ENCODE peak calls at places on chromosome 13, in nine cellular contexts. One of them, this sample, is unnamed.

GRCh38 chr13:114115796-114116195 is 16.6 kb downstream of the RASA3 start:
- DNase-seq in CD4-positive, alpha-beta T cell: no peak
- DNase-seq in psoas muscle: no peak
- DNase-seq in lung: no peak
- DNase-seq in breast epithelium: no peak
- DNase-seq in ascending aorta: peak; percentile 56
- DNase-seq in esophagus squamous epithelium: no peak
- DNase-seq in neural progenitor cell: no peak
- DNase-seq in uterus: peak; percentile 13
- DNase-seq in this sample: peak; percentile 4

GRCh38 chr13:37791699-37792098 is 77.9 kb downstream of the TRPC4 start:
- DNase-seq in psoas muscle: no peak
- DNase-seq in breast epithelium: no peak
- DNase-seq in CD4-positive, alpha-beta T cell: no peak
- DNase-seq in ascending aorta: no peak
- DNase-seq in neural progenitor cell: no peak
- DNase-seq in lung: no peak
- DNase-seq in uterus: no peak
- DNase-seq in esophagus squamous epithelium: no peak
- DNase-seq in this sample: no peak

GRCh38 chr13:58855283-58855682 is 1223.7 kb downstream of the PCDH17 start:
- DNase-seq in lung: no peak
- DNase-seq in uterus: no peak
- DNase-seq in psoas muscle: no peak
- DNase-seq in esophagus squamous epithelium: no peak
- DNase-seq in CD4-positive, alpha-beta T cell: no peak
- DNase-seq in neural progenitor cell: no peak
- DNase-seq in breast epithelium: no peak
- DNase-seq in ascending aorta: no peak
- DNase-seq in this sample: no peak

GRCh38 chr13:30306762-30307193 is 573 bp downstream of the KATNAL1 start:
- DNase-seq in neural progenitor cell: peak; percentile 98
- DNase-seq in lung: peak; percentile 94
- DNase-seq in ascending aorta: peak; percentile 94
- DNase-seq in CD4-positive, alpha-beta T cell: peak; percentile 81
- DNase-seq in uterus: peak; percentile 95
- DNase-seq in breast epithelium: peak; percentile 85
- DNase-seq in esophagus squamous epithelium: peak; percentile 39
- DNase-seq in psoas muscle: peak; percentile 93
- DNase-seq in this sample: peak; percentile 97

GRCh38 chr13:40640845-40641458 is 25.5 kb downstream of the FOXO1 start:
- DNase-seq in CD4-positive, alpha-beta T cell: no peak
- DNase-seq in uterus: no peak
- DNase-seq in esophagus squamous epithelium: no peak
- DNase-seq in neural progenitor cell: no peak
- DNase-seq in ascending aorta: no peak
- DNase-seq in lung: no peak
- DNase-seq in breast epithelium: no peak
- DNase-seq in psoas muscle: no peak
- DNase-seq in this sample: no peak

GRCh38 chr13:30138511-30138910 is 168.8 kb downstream of the KATNAL1 start:
- DNase-seq in breast epithelium: no peak
- DNase-seq in CD4-positive, alpha-beta T cell: no peak
- DNase-seq in neural progenitor cell: no peak
- DNase-seq in uterus: no peak
- DNase-seq in psoas muscle: no peak
- DNase-seq in ascending aorta: no peak
- DNase-seq in esophagus squamous epithelium: no peak
- DNase-seq in lung: no peak
- DNase-seq in this sample: peak; percentile 14

GRCh38 chr13:57627663-57628062 is 3.9 kb upstream of the PCDH17 start:
- DNase-seq in esophagus squamous epithelium: no peak
- DNase-seq in uterus: no peak
- DNase-seq in psoas muscle: no peak
- DNase-seq in lung: no peak
- DNase-seq in neural progenitor cell: peak; percentile 26
- DNase-seq in breast epithelium: no peak
- DNase-seq in ascending aorta: no peak
- DNase-seq in CD4-positive, alpha-beta T cell: no peak
- DNase-seq in this sample: peak; percentile 53

GRCh38 chr13:107124730-107125129 is 556.8 kb upstream of the ARGLU1 start:
- DNase-seq in psoas muscle: no peak
- DNase-seq in esophagus squamous epithelium: no peak
- DNase-seq in neural progenitor cell: no peak
- DNase-seq in lung: no peak
- DNase-seq in breast epithelium: no peak
- DNase-seq in CD4-positive, alpha-beta T cell: no peak
- DNase-seq in ascending aorta: no peak
- DNase-seq in uterus: no peak
- DNase-seq in this sample: no peak

GRCh38 chr13:25170554-25171107 is 1.5 kb downstream of the AMER2 start:
- DNase-seq in uterus: no peak
- DNase-seq in esophagus squamous epithelium: no peak
- DNase-seq in neural progenitor cell: peak; percentile 67
- DNase-seq in ascending aorta: no peak
- DNase-seq in psoas muscle: no peak
- DNase-seq in lung: no peak
- DNase-seq in CD4-positive, alpha-beta T cell: no peak
- DNase-seq in breast epithelium: no peak
- DNase-seq in this sample: no peak

GRCh38 chr13:19329365-19329764 is 147.7 kb upstream of the TUBA3C start:
- DNase-seq in lung: no peak
- DNase-seq in breast epithelium: no peak
- DNase-seq in uterus: no peak
- DNase-seq in psoas muscle: no peak
- DNase-seq in ascending aorta: no peak
- DNase-seq in neural progenitor cell: no peak
- DNase-seq in CD4-positive, alpha-beta T cell: no peak
- DNase-seq in esophagus squamous epithelium: no peak
- DNase-seq in this sample: no peak
- H3K9me3 ChIP-seq in lung: peaks cover 4% of the 10 kb centered on the region
- H3K9me3 ChIP-seq in breast epithelium: peaks cover under 1% of the 10 kb centered on the region
- H3K9me3 ChIP-seq in uterus: no peaks in the 10 kb centered on the region
- H3K9me3 ChIP-seq in psoas muscle: no peaks in the 10 kb centered on the region
- H3K9me3 ChIP-seq in ascending aorta: no peaks in the 10 kb centered on the region
- H3K9me3 ChIP-seq in neural progenitor cell: peaks cover 46% of the 10 kb centered on the region
- H3K9me3 ChIP-seq in CD4-positive, alpha-beta T cell: peaks cover 6% of the 10 kb centered on the region
- H3K9me3 ChIP-seq in esophagus squamous epithelium: no peaks in the 10 kb centered on the region
- H3K9me3 ChIP-seq in this sample: no peaks in the 10 kb centered on the region

GRCh38 chr13:112424098-112424497 is 47.9 kb downstream of the SPACA7 start:
- DNase-seq in psoas muscle: no peak
- DNase-seq in ascending aorta: no peak
- DNase-seq in uterus: no peak
- DNase-seq in CD4-positive, alpha-beta T cell: no peak
- DNase-seq in lung: no peak
- DNase-seq in esophagus squamous epithelium: no peak
- DNase-seq in neural progenitor cell: no peak
- DNase-seq in breast epithelium: no peak
- DNase-seq in this sample: no peak
- H3K9me3 ChIP-seq in psoas muscle: peaks cover 29% of the 10 kb centered on the region
- H3K9me3 ChIP-seq in ascending aorta: peaks cover 11% of the 10 kb centered on the region
- H3K9me3 ChIP-seq in uterus: no peaks in the 10 kb centered on the region
- H3K9me3 ChIP-seq in CD4-positive, alpha-beta T cell: peaks cover 17% of the 10 kb centered on the region
- H3K9me3 ChIP-seq in lung: peaks cover 20% of the 10 kb centered on the region
- H3K9me3 ChIP-seq in esophagus squamous epithelium: peaks cover 7% of the 10 kb centered on the region
- H3K9me3 ChIP-seq in neural progenitor cell: peaks cover 38% of the 10 kb centered on the region
- H3K9me3 ChIP-seq in breast epithelium: peaks cover 7% of the 10 kb centered on the region
- H3K9me3 ChIP-seq in this sample: no peaks in the 10 kb centered on the region

GRCh38 chr13:83722443-83722842 is 159.8 kb downstream of the SLITRK1 start:
- DNase-seq in breast epithelium: no peak
- DNase-seq in psoas muscle: no peak
- DNase-seq in uterus: no peak
- DNase-seq in lung: no peak
- DNase-seq in esophagus squamous epithelium: no peak
- DNase-seq in neural progenitor cell: no peak
- DNase-seq in ascending aorta: no peak
- DNase-seq in CD4-positive, alpha-beta T cell: no peak
- DNase-seq in this sample: no peak
- H3K9me3 ChIP-seq in breast epithelium: no peaks in the 10 kb centered on the region
- H3K9me3 ChIP-seq in psoas muscle: peaks cover 2% of the 10 kb centered on the region
- H3K9me3 ChIP-seq in uterus: no peaks in the 10 kb centered on the region
- H3K9me3 ChIP-seq in lung: no peaks in the 10 kb centered on the region
- H3K9me3 ChIP-seq in esophagus squamous epithelium: no peaks in the 10 kb centered on the region
- H3K9me3 ChIP-seq in neural progenitor cell: no peaks in the 10 kb centered on the region
- H3K9me3 ChIP-seq in ascending aorta: no peaks in the 10 kb centered on the region
- H3K9me3 ChIP-seq in CD4-positive, alpha-beta T cell: no peaks in the 10 kb centered on the region
- H3K9me3 ChIP-seq in this sample: no peaks in the 10 kb centered on the region

GRCh38 chr13:60019119-60019993 is 144.4 kb downstream of the DIAPH3 start:
- DNase-seq in lung: no peak
- DNase-seq in neural progenitor cell: no peak
- DNase-seq in uterus: no peak
- DNase-seq in psoas muscle: no peak
- DNase-seq in ascending aorta: no peak
- DNase-seq in CD4-positive, alpha-beta T cell: no peak
- DNase-seq in esophagus squamous epithelium: no peak
- DNase-seq in breast epithelium: no peak
- DNase-seq in this sample: no peak
- H3K9me3 ChIP-seq in lung: no peaks in the 10 kb centered on the region
- H3K9me3 ChIP-seq in neural progenitor cell: no peaks in the 10 kb centered on the region
- H3K9me3 ChIP-seq in uterus: no peaks in the 10 kb centered on the region
- H3K9me3 ChIP-seq in psoas muscle: no peaks in the 10 kb centered on the region
- H3K9me3 ChIP-seq in ascending aorta: no peaks in the 10 kb centered on the region
- H3K9me3 ChIP-seq in CD4-positive, alpha-beta T cell: no peaks in the 10 kb centered on the region
- H3K9me3 ChIP-seq in esophagus squamous epithelium: peaks cover 4% of the 10 kb centered on the region
- H3K9me3 ChIP-seq in breast epithelium: no peaks in the 10 kb centered on the region
- H3K9me3 ChIP-seq in this sample: no peaks in the 10 kb centered on the region

GRCh38 chr13:18961383-18962117 is 220.1 kb downstream of the TUBA3C start:
- DNase-seq in esophagus squamous epithelium: no peak
- DNase-seq in psoas muscle: no peak
- DNase-seq in ascending aorta: no peak
- DNase-seq in lung: no peak
- DNase-seq in neural progenitor cell: no peak
- DNase-seq in CD4-positive, alpha-beta T cell: no peak
- DNase-seq in breast epithelium: no peak
- DNase-seq in uterus: no peak
- DNase-seq in this sample: no peak
- H3K9me3 ChIP-seq in esophagus squamous epithelium: peaks cover 22% of the 10 kb centered on the region
- H3K9me3 ChIP-seq in psoas muscle: no peaks in the 10 kb centered on the region
- H3K9me3 ChIP-seq in ascending aorta: no peaks in the 10 kb centered on the region
- H3K9me3 ChIP-seq in lung: peaks cover 33% of the 10 kb centered on the region
- H3K9me3 ChIP-seq in neural progenitor cell: peaks cover 13% of the 10 kb centered on the region
- H3K9me3 ChIP-seq in CD4-positive, alpha-beta T cell: peaks cover 8% of the 10 kb centered on the region
- H3K9me3 ChIP-seq in breast epithelium: peaks cover 26% of the 10 kb centered on the region
- H3K9me3 ChIP-seq in uterus: no peaks in the 10 kb centered on the region
- H3K9me3 ChIP-seq in this sample: peaks cover 4% of the 10 kb centered on the region

GRCh38 chr13:27125357-27126282 is 46.0 kb downstream of the USP12 start:
- DNase-seq in lung: no peak
- DNase-seq in ascending aorta: no peak
- DNase-seq in breast epithelium: no peak
- DNase-seq in CD4-positive, alpha-beta T cell: no peak
- DNase-seq in neural progenitor cell: no peak
- DNase-seq in psoas muscle: no peak
- DNase-seq in esophagus squamous epithelium: no peak
- DNase-seq in uterus: no peak
- DNase-seq in this sample: peak; percentile 75
- H3K9me3 ChIP-seq in lung: no peaks in the 10 kb centered on the region
- H3K9me3 ChIP-seq in ascending aorta: peaks cover 6% of the 10 kb centered on the region
- H3K9me3 ChIP-seq in breast epithelium: peaks cover 11% of the 10 kb centered on the region
- H3K9me3 ChIP-seq in CD4-positive, alpha-beta T cell: no peaks in the 10 kb centered on the region
- H3K9me3 ChIP-seq in neural progenitor cell: no peaks in the 10 kb centered on the region
- H3K9me3 ChIP-seq in psoas muscle: no peaks in the 10 kb centered on the region
- H3K9me3 ChIP-seq in esophagus squamous epithelium: peaks cover 6% of the 10 kb centered on the region
- H3K9me3 ChIP-seq in uterus: no peaks in the 10 kb centered on the region
- H3K9me3 ChIP-seq in this sample: no peaks in the 10 kb centered on the region

GRCh38 chr13:112416647-112417046 is 40.5 kb downstream of the SPACA7 start:
- DNase-seq in esophagus squamous epithelium: no peak
- DNase-seq in lung: no peak
- DNase-seq in breast epithelium: no peak
- DNase-seq in CD4-positive, alpha-beta T cell: no peak
- DNase-seq in neural progenitor cell: no peak
- DNase-seq in uterus: no peak
- DNase-seq in ascending aorta: no peak
- DNase-seq in psoas muscle: no peak
- DNase-seq in this sample: no peak
- H3K9me3 ChIP-seq in esophagus squamous epithelium: peaks cover 14% of the 10 kb centered on the region
- H3K9me3 ChIP-seq in lung: peaks cover 23% of the 10 kb centered on the region
- H3K9me3 ChIP-seq in breast epithelium: peaks cover 17% of the 10 kb centered on the region
- H3K9me3 ChIP-seq in CD4-positive, alpha-beta T cell: peaks cover 54% of the 10 kb centered on the region
- H3K9me3 ChIP-seq in neural progenitor cell: peaks cover 26% of the 10 kb centered on the region
- H3K9me3 ChIP-seq in uterus: no peaks in the 10 kb centered on the region
- H3K9me3 ChIP-seq in ascending aorta: peaks cover 7% of the 10 kb centered on the region
- H3K9me3 ChIP-seq in psoas muscle: peaks cover 43% of the 10 kb centered on the region
- H3K9me3 ChIP-seq in this sample: no peaks in the 10 kb centered on the region

DNA sequence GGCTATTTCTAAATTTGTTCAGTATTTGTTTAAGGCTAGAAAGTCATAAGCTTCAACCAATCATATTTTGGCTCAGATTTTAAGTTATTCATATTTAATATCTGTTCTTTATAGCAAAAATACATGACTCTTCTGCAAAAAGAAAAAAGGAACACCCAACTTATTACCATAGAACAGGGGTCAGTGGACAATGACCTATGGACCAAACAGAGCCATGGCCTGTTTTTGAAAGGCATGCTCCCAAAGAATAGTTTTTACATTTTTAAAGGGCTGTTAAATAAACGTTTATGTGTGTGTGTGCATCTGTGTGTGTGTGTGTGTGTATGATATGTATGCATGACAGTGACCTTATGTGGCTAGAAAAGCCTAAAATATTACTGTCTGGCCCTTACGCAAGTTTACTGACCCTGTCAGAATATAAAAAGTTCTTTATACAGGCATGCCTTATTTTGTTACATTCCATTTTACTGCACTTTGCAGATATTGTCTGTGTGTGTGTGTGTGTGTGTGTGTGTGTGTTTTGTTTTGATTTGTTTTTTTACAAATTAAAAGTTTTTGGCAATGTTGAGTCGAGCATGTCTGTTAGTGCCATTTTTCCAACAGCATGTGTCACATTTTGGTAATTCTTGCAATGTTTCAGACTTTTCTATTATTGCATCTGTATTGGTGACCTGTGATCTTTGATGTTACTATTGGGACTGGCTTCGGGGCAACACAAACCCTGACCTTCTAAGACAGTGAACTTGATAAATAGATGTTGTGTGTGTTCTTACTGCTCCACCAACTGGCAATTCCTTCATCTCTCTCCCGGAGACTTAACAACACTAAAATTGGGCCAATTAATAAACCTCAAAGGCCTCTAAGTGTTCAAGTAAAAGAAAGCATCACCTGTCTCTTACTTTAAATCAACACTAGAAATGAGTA is 22.0 kb downstream of the KLF12 start:
- DNase-seq in neural progenitor cell: no peak
- DNase-seq in uterus: no peak
- DNase-seq in esophagus squamous epithelium: no peak
- DNase-seq in CD4-positive, alpha-beta T cell: no peak
- DNase-seq in lung: no peak
- DNase-seq in ascending aorta: no peak
- DNase-seq in breast epithelium: no peak
- DNase-seq in psoas muscle: no peak
- DNase-seq in this sample: no peak
- H3K9me3 ChIP-seq in neural progenitor cell: no peaks in the 10 kb centered on the region
- H3K9me3 ChIP-seq in uterus: no peaks in the 10 kb centered on the region
- H3K9me3 ChIP-seq in esophagus squamous epithelium: no peaks in the 10 kb centered on the region
- H3K9me3 ChIP-seq in CD4-positive, alpha-beta T cell: no peaks in the 10 kb centered on the region
- H3K9me3 ChIP-seq in lung: no peaks in the 10 kb centered on the region
- H3K9me3 ChIP-seq in ascending aorta: no peaks in the 10 kb centered on the region
- H3K9me3 ChIP-seq in breast epithelium: no peaks in the 10 kb centered on the region
- H3K9me3 ChIP-seq in psoas muscle: no peaks in the 10 kb centered on the region
- H3K9me3 ChIP-seq in this sample: no peaks in the 10 kb centered on the region